ENCODE peak calls at places on chromosomes 4 and X, in seven cellular contexts. G, E, U, T, F, M and K are unnamed samples.

GRCh38 chr4:80138556-80139538 is 58.5 kb upstream of the PRDM8 start:
- DNase-seq in M (peak), G (peak), F (peak), T (peak), U (peak), E (no peak), K (peak)

GRCh38 chr4:2673157-2673556 is 83.0 kb downstream of the TNIP2 start:
- DNase-seq in U (no peak), T (no peak), G (no peak), F (no peak), M (no peak), E (no peak), K (no peak)

GRCh38 chr4:27463816-27464215 is 603.2 kb downstream of the STIM2 start:
- DNase-seq in E (no peak), F (peak), G (peak), T (no peak), M (no peak), U (peak), K (no peak)

GRCh38 chrX:23810279-23810678 is 27.3 kb downstream of the SAT1 start:
- DNase-seq in U (no peak), T (no peak), F (no peak), G (no peak), E (no peak), M (no peak), K (no peak)

GRCh38 chr4:40628888-40629287 is 776 bp downstream of the RBM47 start:
- DNase-seq in M (no peak), E (no peak), F (no peak), U (peak), G (no peak), T (no peak), K (no peak)

GRCh38 chr4:96767815-96768480 is 928.1 kb downstream of the PDHA2 start:
- DNase-seq in F (no peak), E (no peak), G (peak), T (no peak), U (no peak), M (no peak), K (no peak)

GRCh38 chrX:20231598-20231997 is 35.1 kb downstream of the RPS6KA3 start:
- DNase-seq in T (no peak), F (no peak), G (no peak), E (no peak), M (no peak), U (peak), K (no peak)

GRCh38 chrX:111041018-111041462 is 55.0 kb upstream of the PAK3 start:
- DNase-seq in G (peak), E (no peak), T (no peak), U (peak), M (no peak), F (peak), K (peak)

GRCh38 chr4:107876096-107876495 is 51.4 kb downstream of the SGMS2 start:
- DNase-seq in E (no peak), G (no peak), T (no peak), M (no peak), U (no peak), F (no peak), K (no peak)

GRCh38 chrX:104659037-104659744 is 93.2 kb downstream of the IL1RAPL2 start:
- DNase-seq in G (peak), U (no peak), F (no peak), T (no peak), E (peak), M (no peak), K (no peak)